ENCODE peak calls at places on chromosomes 16 and 17, in nine cellular contexts. A is retina; M is right cardiac atrium; J is cardiac muscle cell; H is NCI-H510A; D is AG04449; B is H7; Y is activated T-cell treated with anti-CD3 and anti-CD28 coated beads, Interleukin-2, amount 50 U/mL, for 4 hours; K is activated naive CD4-positive, alpha-beta T cell treated with anti-CD3 and anti-CD28 coated beads for 36 hours. N is an unnamed sample.
A peak's percentile ranks its signal among the peaks of the same experiment; 100 is the strongest.

GRCh38 chr17:75845933-75846700 is 1.9 kb upstream of the UNC13D start:
- DNase-seq in A (no peak), M (no peak), J (no peak), H (peak; percentile 62), D (no peak), B (no peak), Y (no peak), K (no peak), N (peak; percentile 50)

GRCh38 chr17:35809855-35810461 is 674 bp downstream of the TAF15 start:
- DNase-seq in A (no peak), M (no peak), J (no peak), H (peak; percentile 8), D (no peak), B (no peak), Y (no peak), K (peak; percentile 68), N (no peak)

GRCh38 chr16:84599528-84600202 is 18.2 kb downstream of the COTL1 start:
- DNase-seq in A (peak; percentile 83), M (peak; percentile 83), J (peak; percentile 60), H (no peak), D (peak; percentile 47), B (peak; percentile 86), Y (peak; percentile 54), K (peak; percentile 83), N (peak; percentile 71)

GRCh38 chr17:977163-977562 is 2.4 kb downstream of the NXN start:
- DNase-seq in A (no peak), M (no peak), J (no peak), H (no peak), D (no peak), B (peak; percentile 62), Y (no peak), K (no peak), N (no peak)

GRCh38 chr17:40962059-40962561 is 4.6 kb downstream of the KRT39 start:
- DNase-seq in A (no peak), M (no peak), J (no peak), H (no peak), D (no peak), B (no peak), Y (no peak), K (no peak), N (no peak)

GRCh38 chr16:4692460-4693295 is 684 bp upstream of the NUDT16L1 start:
- DNase-seq in A (no peak), M (peak; percentile 45), J (no peak), H (no peak), D (no peak), B (peak; percentile 72), Y (no peak), K (peak; percentile 22), N (no peak)

GRCh38 chr17:17603895-17604225 is 12.4 kb upstream of the PEMT start:
- DNase-seq in A (no peak), M (no peak), J (no peak), H (no peak), D (no peak), B (no peak), Y (no peak), K (no peak), N (no peak)

GRCh38 chr17:2227025-2227699 is 76.4 kb downstream of the SMG6 start:
- DNase-seq in A (no peak), M (no peak), J (no peak), H (no peak), D (no peak), B (no peak), Y (no peak), K (no peak), N (no peak)

GRCh38 chr16:268141-269053 is 7.3 kb downstream of the RGS11 start:
- DNase-seq in A (no peak), M (no peak), J (no peak), H (no peak), D (no peak), B (no peak), Y (no peak), K (no peak), N (no peak)

GRCh38 chr16:21580807-21581206 is 18.6 kb upstream of the METTL9 start:
- DNase-seq in A (no peak), M (no peak), J (no peak), H (no peak), D (no peak), B (no peak), Y (no peak), K (no peak), N (no peak)

GRCh38 chr16:77330332-77331043 is 104.3 kb downstream of the ADAMTS18 start:
- DNase-seq in A (peak; percentile 8), M (no peak), J (no peak), H (no peak), D (no peak), B (no peak), Y (no peak), K (peak; percentile 58), N (no peak)

GRCh38 chr17:59804910-59805381 is 87.8 kb downstream of the TUBD1 start:
- DNase-seq in A (peak; percentile 20), M (no peak), J (no peak), H (no peak), D (no peak), B (no peak), Y (no peak), K (no peak), N (no peak)

GRCh38 chr16:16120382-16121184 is 102.7 kb downstream of the ABCC6 start:
- DNase-seq in A (no peak), M (peak; percentile 84), J (no peak), H (peak; percentile 87), D (no peak), B (no peak), Y (no peak), K (no peak), N (no peak)

GRCh38 chr17:51354908-51355307 is 94.6 kb downstream of the UTP18 start:
- DNase-seq in A (no peak), M (no peak), J (no peak), H (no peak), D (no peak), B (no peak), Y (no peak), K (no peak), N (no peak)

GRCh38 chr16:78443780-78444422 is 344.4 kb downstream of the WWOX start:
- DNase-seq in A (no peak), M (no peak), J (no peak), H (no peak), D (no peak), B (no peak), Y (no peak), K (no peak), N (no peak)

GRCh38 chr16:80914379-80915078 is 92.2 kb downstream of the CMC2 start:
- DNase-seq in A (no peak), M (no peak), J (no peak), H (no peak), D (no peak), B (no peak), Y (no peak), K (no peak), N (no peak)

GRCh38 chr16:60107920-60108319 is 1373.8 kb upstream of the GOT2 start:
- DNase-seq in A (no peak), M (no peak), J (no peak), H (no peak), D (no peak), B (no peak), Y (no peak), K (no peak), N (no peak)

GRCh38 chr17:1049446-1050225 is 52.7 kb downstream of the TIMM22 start:
- DNase-seq in A (no peak), M (peak; percentile 51), J (no peak), H (no peak), D (no peak), B (no peak), Y (no peak), K (no peak), N (peak; percentile 35)

GRCh38 chr17:4849011-4849536 is 15.9 kb downstream of the MINK1 start:
- DNase-seq in A (no peak), M (no peak), J (no peak), H (no peak), D (no peak), B (peak; percentile 69), Y (no peak), K (no peak), N (no peak)

GRCh38 chr16:60729052-60729451 is 1307.2 kb downstream of the CDH8 start:
- DNase-seq in A (no peak), M (no peak), J (no peak), H (no peak), D (no peak), B (no peak), Y (no peak), K (no peak), N (no peak)

GRCh38 chr17:81635431-81635830 is 1.5 kb downstream of the NPLOC4 start:
- DNase-seq in A (no peak), M (no peak), J (no peak), H (no peak), D (no peak), B (no peak), Y (no peak), K (no peak), N (no peak)

GRCh38 chr17:50532452-50533024 is at the start of gene EPN3:
- DNase-seq in A (no peak), M (no peak), J (peak; percentile 55), H (peak; percentile 65), D (no peak), B (peak; percentile 90), Y (no peak), K (no peak), N (no peak)

GRCh38 chr16:14303654-14304394 is 232.7 kb downstream of the MRTFB start:
- DNase-seq in A (peak; percentile 45), M (peak; percentile 72), J (peak; percentile 18), H (no peak), D (no peak), B (peak; percentile 71), Y (no peak), K (no peak), N (no peak)

GRCh38 chr16:22001591-22001990 is 675 bp upstream of the PDZD9 start:
- DNase-seq in A (no peak), M (no peak), J (no peak), H (no peak), D (peak; percentile 12), B (no peak), Y (no peak), K (no peak), N (no peak)

GRCh38 chr17:32876414-32877163 is at the start of gene MYO1D:
- DNase-seq in A (peak; percentile 77), M (peak; percentile 81), J (peak; percentile 63), H (peak; percentile 49), D (no peak), B (peak; percentile 88), Y (peak; percentile 79), K (peak; percentile 87), N (peak; percentile 67)

GRCh38 chr17:48542114-48542955 is 2.6 kb downstream of the HOXB2 start:
- DNase-seq in A (peak; percentile 70), M (no peak), J (no peak), H (no peak), D (no peak), B (peak; percentile 58), Y (peak; percentile 18), K (peak; percentile 38), N (no peak)

GRCh38 chr17:28397687-28398279 is 8.2 kb downstream of the SLC46A1 start:
- DNase-seq in A (no peak), M (no peak), J (no peak), H (no peak), D (no peak), B (no peak), Y (no peak), K (no peak), N (no peak)

GRCh38 chr16:72481419-72481818 is 309.5 kb upstream of the PMFBP1 start:
- DNase-seq in A (no peak), M (no peak), J (no peak), H (no peak), D (no peak), B (no peak), Y (no peak), K (no peak), N (no peak)

N was measured in right lobe of liver.